ENCODE peak calls at places on chromosomes 4 and X, in four cellular contexts. H is IMR-90, C is mammary epithelial cell, X is cardiac muscle cell. I is an unnamed sample.

GRCh38 chr4:26609398-26609797 is 25.5 kb downstream of the TBC1D19 start:
- DNase-seq in H (no peak), C (no peak), X (no peak), I (no peak)

GRCh38 chrX:55056820-55057690 is 17.8 kb upstream of the PAGE2B start:
- DNase-seq in H (peak), C (no peak), X (peak), I (no peak)

GRCh38 chr4:155818639-155819038 is 47.4 kb downstream of the ASIC5 start:
- DNase-seq in H (no peak), C (no peak), X (peak), I (peak)

GRCh38 chr4:143335979-143336827 is 473 bp upstream of the GAB1 start:
- DNase-seq in H (peak), C (peak), X (peak), I (peak)

GRCh38 chr4:43133566-43133965 is 241.1 kb downstream of the GRXCR1 start:
- DNase-seq in H (no peak), C (peak), X (no peak), I (no peak)

GRCh38 chrX:120791013-120791643 is 84.5 kb downstream of the CT47B1 start:
- DNase-seq in H (peak), C (peak), X (peak), I (no peak)

GRCh38 chr4:55706526-55706925 is 70.4 kb upstream of the NMU start:
- DNase-seq in H (peak), C (no peak), X (peak), I (no peak)

GRCh38 chrX:9341305-9342201 is 123.3 kb upstream of the TBL1X start:
- DNase-seq in H (peak), C (no peak), X (peak), I (no peak)

GRCh38 chr4:145498430-145498829 is 16.8 kb downstream of the SMAD1 start:
- DNase-seq in H (no peak), C (no peak), X (no peak), I (no peak)

GRCh38 chrX:17057209-17057608 is 110.8 kb downstream of the REPS2 start:
- DNase-seq in H (no peak), C (no peak), X (no peak), I (no peak)

GRCh38 chr4:159487284-159487747 is 384.4 kb downstream of the RAPGEF2 start:
- DNase-seq in H (peak), C (peak), X (peak), I (peak)

GRCh38 chr4:23747131-23747752 is 142.6 kb downstream of the PPARGC1A start:
- DNase-seq in H (no peak), C (no peak), X (no peak), I (no peak)

GRCh38 chrX:75181721-75182120 is 25.6 kb upstream of the ABCB7 start:
- DNase-seq in H (peak), C (peak), X (no peak), I (no peak)

GRCh38 chr4:123833156-123833555 is 436.6 kb downstream of the SPRY1 start:
- DNase-seq in H (peak), C (no peak), X (no peak), I (peak)

GRCh38 chr4:101356928-101357327 is 9.6 kb upstream of the PPP3CA start:
- DNase-seq in H (peak), C (peak), X (peak), I (peak)

GRCh38 chrX:140764401-140764919 is 54.9 kb downstream of the LINC00632 start:
- DNase-seq in H (peak), C (no peak), X (peak), I (no peak)

GRCh38 chr4:84238247-84239090 is 260.6 kb downstream of the NKX6-1 start:
- DNase-seq in H (peak), C (peak), X (peak), I (peak)

GRCh38 chr4:151259752-151260151 is 17.2 kb upstream of the PRSS48 start:
- DNase-seq in H (no peak), C (no peak), X (no peak), I (no peak)

GRCh38 chr4:25182941-25183340 is 22.7 kb upstream of the SEPSECS start:
- DNase-seq in H (no peak), C (no peak), X (no peak), I (no peak)

GRCh38 chr4:89836031-89836777 is 757 bp downstream of the SNCA start:
- DNase-seq in H (no peak), C (peak), X (peak), I (no peak)

GRCh38 chr4:121077496-121077895 is 5.2 kb upstream of the NDNF start:
- DNase-seq in H (no peak), C (no peak), X (no peak), I (no peak)

DNA sequence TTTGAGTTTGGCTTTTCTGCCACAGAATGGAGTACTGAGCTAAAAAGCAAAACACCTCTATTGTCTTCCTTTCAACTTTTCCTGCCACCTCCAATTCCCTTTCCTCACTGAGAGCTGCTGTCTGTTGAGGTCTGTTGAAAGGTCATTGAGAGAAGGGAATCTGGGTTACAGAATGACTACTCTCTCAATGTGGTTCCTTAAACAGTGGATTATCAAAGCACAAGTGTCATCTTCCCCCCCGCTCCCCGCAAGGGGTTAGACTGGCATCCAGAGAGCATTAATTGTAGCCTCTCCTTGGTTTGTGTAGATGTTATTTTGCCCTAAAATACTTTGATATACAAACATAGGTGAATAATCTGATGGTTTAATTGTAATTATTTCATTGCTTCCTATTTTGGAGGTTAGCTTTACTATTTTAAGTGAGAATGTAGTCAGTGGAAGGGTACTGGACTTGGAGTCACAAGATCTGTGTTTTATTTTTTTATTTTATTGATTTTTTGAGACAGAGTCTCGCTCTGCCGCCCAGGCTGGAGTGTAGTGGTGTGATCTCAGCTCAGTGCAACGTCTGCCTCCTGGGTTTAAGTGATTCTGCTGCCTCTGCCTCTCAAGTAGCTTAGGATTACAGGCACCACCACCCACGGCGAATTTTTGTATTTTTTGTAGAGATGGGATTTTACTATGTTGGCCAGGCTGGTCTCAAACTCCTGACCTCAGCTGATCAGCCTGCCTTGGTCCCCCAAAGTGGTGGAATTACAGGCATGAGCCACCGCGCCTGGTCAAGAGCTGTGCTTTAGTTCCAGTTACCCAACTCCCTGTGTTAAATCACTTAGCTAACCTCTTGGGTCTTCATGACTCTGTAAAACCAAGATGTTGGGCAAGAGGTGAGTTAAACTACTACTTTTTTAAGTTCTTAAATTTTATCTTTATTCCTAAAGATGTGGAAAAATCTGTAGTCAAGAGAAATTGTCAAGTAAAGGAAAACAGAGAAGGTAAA is 11.0 kb downstream of the USP9X start:
- DNase-seq in H (no peak), C (no peak), X (no peak), I (no peak)
- H3K27ac ChIP-seq in H (no peak), C (no peak), X (peak), I (peak)

GRCh38 chr4:6910340-6910959 is 824 bp downstream of the TBC1D14 start:
- DNase-seq in H (no peak), C (no peak), X (no peak), I (no peak)
- TF ChIP-seq CTCF in H (no peak), C (no peak), X (peak), I (no peak)

DNA sequence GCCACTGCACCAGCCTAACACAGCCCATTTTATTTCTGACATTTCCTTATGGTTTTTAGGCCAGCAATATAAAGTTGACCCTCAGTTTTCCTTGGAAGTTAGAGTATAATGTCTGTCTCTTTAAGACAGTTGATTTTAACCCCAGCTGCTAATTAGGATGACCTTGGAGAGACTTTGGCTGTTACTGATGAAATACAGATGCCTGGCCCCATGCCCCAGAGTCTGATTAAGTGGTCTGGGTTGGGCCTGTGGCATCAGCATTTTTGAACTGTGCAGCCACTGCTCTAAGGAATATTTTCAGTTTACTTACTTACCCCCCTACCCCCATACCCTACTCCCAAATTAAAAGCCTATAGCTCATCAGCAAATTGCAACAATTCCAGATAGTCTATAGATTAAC is 85.8 kb downstream of the DCLK2 start:
- DNase-seq in H (no peak), C (no peak), X (no peak), I (no peak)
- H3K27ac ChIP-seq in H (no peak), C (no peak), X (no peak), I (no peak)

GRCh38 chr4:153394945-153395344 is 50.5 kb downstream of the MND1 start:
- DNase-seq in H (peak), C (no peak), X (no peak), I (no peak)

GRCh38 chr4:153401501-153401900 is 57.0 kb downstream of the MND1 start:
- DNase-seq in H (no peak), C (no peak), X (no peak), I (no peak)

GRCh38 chr4:153402366-153402765 is 57.9 kb downstream of the MND1 start:
- DNase-seq in H (no peak), C (no peak), X (no peak), I (no peak)

GRCh38 chr4:153399358-153399757 is 54.9 kb downstream of the MND1 start:
- DNase-seq in H (no peak), C (no peak), X (no peak), I (no peak)

GRCh38 chr4:153398713-153399112 is 54.2 kb downstream of the MND1 start:
- DNase-seq in H (no peak), C (peak), X (no peak), I (no peak)
- TF ChIP-seq CTCF in H (no peak), C (no peak), X (no peak), I (no peak)